ENCODE peak calls at places on chromosomes 6 and 20, in four cellular contexts. U is mammary epithelial cell, H is fibroblast of mammary gland, S is ovary. L is an unnamed sample.

GRCh38 chr6:1995521-1996110 is 249.8 kb downstream of the GMDS start:
- DNase-seq in H (peak; percentile 49), S (no peak), U (no peak), L (no peak)

GRCh38 chr6:113347420-113347819 is 509.7 kb upstream of the MARCKS start:
- DNase-seq in S (no peak), H (peak; percentile 52), U (no peak), L (no peak)

GRCh38 chr6:142412241-142412640 is 110.4 kb downstream of the ADGRG6 start:
- DNase-seq in H (no peak), U (no peak), S (no peak), L (no peak)

GRCh38 chr20:57656252-57656820 is 36.1 kb upstream of the ZBP1 start:
- DNase-seq in U (no peak), S (no peak), H (no peak), L (no peak)

GRCh38 chr6:8973395-8973794 is 538.0 kb upstream of the SLC35B3 start:
- DNase-seq in U (no peak), S (no peak), H (no peak), L (no peak)

GRCh38 chr6:34301408-34301807 is 52.6 kb upstream of the SMIM29 start:
- DNase-seq in H (peak; percentile 96), S (no peak), U (no peak), L (no peak)

GRCh38 chr6:110430236-110430635 is 14.9 kb upstream of the DDO start:
- DNase-seq in S (no peak), U (no peak), H (no peak), L (no peak)

GRCh38 chr20:48215536-48215935 is 430.3 kb upstream of the SULF2 start:
- DNase-seq in H (no peak), U (peak; percentile 15), S (no peak), L (no peak)

GRCh38 chr6:83518946-83519489 is 6.7 kb downstream of the PRSS35 start:
- DNase-seq in S (no peak), U (no peak), H (peak; percentile 61), L (no peak)

GRCh38 chr20:49584418-49585382 is 16.8 kb upstream of the PTGIS start:
- DNase-seq in S (no peak), U (no peak), H (no peak), L (no peak)

GRCh38 chr6:129857838-129858237 is 3.3 kb downstream of the TMEM244 start:
- DNase-seq in H (no peak), S (no peak), U (no peak), L (no peak)

GRCh38 chr6:129846761-129847160 is 14.4 kb downstream of the TMEM244 start:
- DNase-seq in S (no peak), H (no peak), U (no peak), L (no peak)

GRCh38 chr6:129853996-129854711 is 7.0 kb downstream of the TMEM244 start:
- DNase-seq in U (peak; percentile 55), H (peak; percentile 77), S (no peak), L (peak; percentile 10)

GRCh38 chr6:129849456-129849855 is 11.7 kb downstream of the TMEM244 start:
- DNase-seq in H (peak; percentile 96), S (no peak), U (peak; percentile 89), L (peak; percentile 15)

GRCh38 chr6:129852257-129852858 is 8.8 kb downstream of the TMEM244 start:
- DNase-seq in H (peak; percentile 2), U (no peak), S (no peak), L (no peak)
- H3K4me3 ChIP-seq in H (no peak overlapping the region), U (no peak overlapping the region), S (no peak overlapping the region), L (no peak overlapping the region)

GRCh38 chr20:15889073-15889923 is 684.0 kb downstream of the KIF16B start:
- DNase-seq in U (no peak), S (no peak), H (no peak), L (no peak)

GRCh38 chr20:15890358-15890982 is 682.8 kb downstream of the KIF16B start:
- DNase-seq in S (no peak), U (no peak), H (no peak), L (no peak)

GRCh38 chr20:15895126-15895525 is 678.1 kb downstream of the KIF16B start:
- DNase-seq in S (no peak), H (peak; percentile 18), U (peak; percentile 64), L (no peak)

GRCh38 chr20:15887387-15887786 is 685.9 kb downstream of the KIF16B start:
- DNase-seq in H (no peak), S (no peak), U (no peak), L (no peak)

DNA sequence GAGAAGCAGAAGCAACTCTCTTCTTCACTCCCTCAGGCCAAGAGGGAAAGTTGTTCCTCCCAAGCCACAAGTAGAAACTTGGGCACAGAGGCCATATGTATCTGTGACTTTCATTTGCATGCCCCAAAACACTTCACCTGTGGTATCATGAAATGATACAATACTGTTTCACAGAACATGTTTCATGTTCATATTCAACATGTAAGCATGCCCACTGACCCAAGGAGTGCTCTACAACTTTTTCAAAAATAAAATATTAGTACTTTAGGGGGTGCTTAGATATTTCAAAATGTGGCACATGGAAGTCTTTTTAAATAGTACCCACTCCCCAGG is 683.4 kb downstream of the KIF16B start:
- DNase-seq in S (no peak), H (no peak), U (no peak), L (no peak)
- TF ChIP-seq CTCF in S (no peak), H (no peak), U (no peak), L (no peak)

GRCh38 chr20:64082821-64083379 is 1.3 kb downstream of the LKAAEAR1 start:
- DNase-seq in H (no peak), S (no peak), U (no peak), L (no peak)
- H3K4me3 ChIP-seq in H (no peak overlapping the region), S (no peak overlapping the region), U (no peak overlapping the region), L (peak overlapping the region; percentile 45)

DNA sequence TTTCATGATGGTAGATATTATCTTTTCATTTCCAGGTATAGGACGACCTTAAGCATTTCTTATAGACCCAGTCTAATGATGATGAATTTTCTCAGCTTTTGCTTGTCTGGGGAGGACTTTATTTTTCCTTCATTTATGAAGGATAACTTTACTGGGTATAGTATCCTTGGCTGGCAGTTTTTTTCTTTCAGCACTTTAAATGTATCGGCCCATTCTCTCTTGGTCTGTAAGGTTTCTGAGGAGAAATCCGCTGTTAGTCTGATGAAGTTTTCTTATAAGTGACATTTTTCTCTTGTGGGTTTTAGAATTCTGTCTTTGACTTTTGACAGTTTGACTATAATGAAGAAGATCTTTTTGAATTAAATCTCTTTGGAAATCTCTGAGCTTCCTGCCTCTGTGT is 144.7 kb upstream of the SLC22A23 start:
- DNase-seq in S (no peak), H (no peak), U (no peak), L (no peak)
- TF ChIP-seq CTCF in S (no peak), H (no peak), U (no peak), L (no peak)

GRCh38 chr20:37346526-37347346 is 796 bp downstream of the SRC start:
- DNase-seq in U (no peak), S (no peak), H (no peak), L (no peak)
- H3K4me3 ChIP-seq in U (peak overlapping the region; percentile 52), S (peak overlapping the region; percentile 81), H (peak overlapping the region; percentile 55), L (peak overlapping the region; percentile 63)

DNA sequence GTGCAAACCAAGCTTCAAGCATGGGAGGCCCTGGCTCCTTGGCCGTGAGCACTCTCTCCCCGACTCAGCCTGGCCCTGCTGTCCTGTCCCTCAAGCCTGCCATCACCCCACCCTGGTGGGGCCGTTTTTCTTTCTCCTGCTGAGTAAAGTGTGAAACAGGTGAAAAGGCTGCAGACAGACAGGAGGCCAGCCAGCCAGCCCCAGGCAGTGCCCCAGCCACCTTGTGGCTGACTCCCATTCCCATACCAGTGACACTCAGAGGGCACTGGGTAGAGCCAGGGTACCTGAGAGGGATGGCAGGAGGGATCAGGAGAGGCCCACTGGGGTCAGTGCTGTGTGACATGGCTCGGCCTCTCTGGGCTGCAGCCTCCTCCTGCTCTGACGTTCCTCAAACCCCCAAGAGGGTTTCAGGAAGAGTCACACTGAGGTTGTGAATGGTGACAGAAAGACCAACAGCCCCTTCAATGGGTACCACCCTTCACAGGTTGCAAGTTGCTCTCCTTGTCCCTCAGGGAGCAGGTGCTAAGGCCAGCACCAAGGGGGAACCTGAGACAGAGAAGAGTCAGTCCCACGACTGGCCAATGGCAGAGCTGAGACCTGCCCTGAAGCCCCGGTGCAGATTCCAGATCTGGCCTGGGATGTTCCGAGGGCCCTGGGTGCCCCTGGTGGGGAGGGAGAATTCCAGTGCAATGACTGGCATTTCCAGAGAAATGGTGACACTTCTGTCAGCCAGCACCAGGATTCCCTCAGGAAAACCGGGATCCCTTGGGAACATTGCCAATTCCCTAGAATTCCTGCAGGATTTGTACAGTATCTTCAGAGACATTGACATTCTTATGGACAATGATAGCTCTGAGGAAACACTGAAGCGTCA is 35.8 kb upstream of the BPIFA2 start:
- DNase-seq in S (no peak), U (no peak), H (no peak), L (no peak)
- TF ChIP-seq CTCF in S (no peak), U (no peak), H (no peak), L (no peak)

GRCh38 chr6:10696655-10697054 is 1.9 kb downstream of the PAK1IP1 start:
- DNase-seq in S (no peak), H (no peak), U (no peak), L (no peak)
- H3K4me3 ChIP-seq in S (no peak overlapping the region), H (no peak overlapping the region), U (no peak overlapping the region), L (no peak overlapping the region)

GRCh38 chr6:169069361-169069760 is 184.3 kb downstream of the THBS2 start:
- DNase-seq in U (no peak), H (peak; percentile 85), S (no peak), L (no peak)
- TF ChIP-seq CTCF in U (no peak), H (no peak), S (no peak), L (no peak)

GRCh38 chr6:157220485-157220884 is 102.8 kb downstream of the TMEM242 start:
- DNase-seq in U (no peak), H (no peak), S (no peak), L (no peak)

GRCh38 chr6:157219201-157220200 is 103.8 kb downstream of the TMEM242 start:
- DNase-seq in H (peak; percentile 54), S (no peak), U (no peak), L (no peak)

GRCh38 chr6:157221817-157222175 is 101.5 kb downstream of the TMEM242 start:
- DNase-seq in U (no peak), H (no peak), S (no peak), L (no peak)

GRCh38 chr6:157222201-157222981 is 100.9 kb downstream of the TMEM242 start:
- DNase-seq in U (no peak), S (no peak), H (no peak), L (no peak)

DNA sequence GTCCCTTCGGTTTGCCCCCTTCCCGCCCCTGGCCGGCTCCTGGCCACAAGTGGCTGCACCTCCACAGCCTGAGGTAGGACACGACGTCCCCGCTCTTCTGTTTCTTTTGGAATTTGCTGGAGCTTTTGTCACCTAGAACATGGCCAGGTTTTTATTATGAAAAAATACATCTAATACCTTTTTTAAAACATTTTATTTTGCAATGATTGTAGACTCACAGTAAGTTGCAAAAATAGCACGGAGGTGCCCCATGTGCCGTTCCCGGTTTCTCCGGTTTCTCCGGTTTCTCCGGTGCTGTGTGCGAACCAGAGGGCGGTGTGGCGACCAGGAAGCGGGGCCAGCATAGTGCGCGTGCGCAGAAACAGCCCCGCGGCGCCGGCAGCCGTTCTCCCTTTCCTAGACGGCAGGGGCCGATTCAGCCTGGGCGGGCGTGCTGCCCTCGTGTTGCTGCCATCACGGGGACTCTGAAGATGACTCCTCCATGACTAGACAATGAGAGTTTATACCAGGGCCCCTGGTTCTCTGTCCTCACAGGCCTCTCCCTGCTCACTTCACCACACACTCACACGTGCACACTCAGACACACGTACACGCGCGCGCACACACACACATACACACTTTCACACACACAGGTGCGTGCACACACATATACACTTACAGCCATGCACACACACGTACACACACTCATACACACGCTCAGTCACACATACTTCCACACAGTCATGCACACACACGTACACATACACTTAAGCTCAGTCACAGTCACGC is 102.1 kb downstream of the TMEM242 start:
- DNase-seq in U (peak; percentile 73), H (peak; percentile 80), S (peak; percentile 75), L (peak; percentile 79)
- H3K4me3 ChIP-seq in U (peak overlapping the region; percentile 33), H (peak overlapping the region; percentile 54), S (peak overlapping the region; percentile 24), L (peak overlapping the region; percentile 26)